ENCODE peak calls at places on chromosomes 12 and 14, in five cellular contexts. R is neural progenitor cell, G is IMR-90, M is GM23248, S is GM23338. V is an unnamed sample.
A peak's percentile ranks its signal among the peaks of the same experiment; 100 is the strongest.

GRCh38 chr12:51926718-51927117 is 19.4 kb downstream of the ACVRL1 start:
- DNase-seq in G (peak; percentile 42), S (peak; percentile 74), R (no peak), M (peak; percentile 65), V (no peak)

GRCh38 chr14:63542231-63542999 is 762 bp downstream of the PPP2R5E start:
- DNase-seq in S (peak; percentile 67), R (peak; percentile 73), G (no peak), M (peak; percentile 65), V (peak; percentile 35)

GRCh38 chr14:34692348-34692747 is 22.0 kb downstream of the CFL2 start:
- DNase-seq in S (no peak), M (peak; percentile 47), R (no peak), G (no peak), V (no peak)

GRCh38 chr12:69046372-69046771 is 113.4 kb upstream of the CPM start:
- DNase-seq in G (no peak), M (no peak), S (no peak), R (no peak), V (no peak)

GRCh38 chr14:103206023-103206481 is 82.8 kb downstream of the TNFAIP2 start:
- DNase-seq in G (no peak), R (no peak), S (no peak), M (peak; percentile 69), V (no peak)

GRCh38 chr12:98456583-98457573 is 58.5 kb upstream of the TMPO start:
- DNase-seq in S (peak; percentile 77), R (peak; percentile 78), G (peak; percentile 21), M (peak; percentile 86), V (peak; percentile 92)

GRCh38 chr14:104112609-104113571 is 25.5 kb upstream of the KIF26A start:
- DNase-seq in R (no peak), M (no peak), S (no peak), G (no peak), V (no peak)

GRCh38 chr14:37618498-37619041 is 23.1 kb downstream of the TTC6 start:
- DNase-seq in M (no peak), G (no peak), S (no peak), R (no peak), V (no peak)

GRCh38 chr12:47367912-47368537 is 288.3 kb upstream of the AMIGO2 start:
- DNase-seq in S (no peak), G (no peak), R (no peak), M (no peak), V (no peak)

GRCh38 chr14:77316872-77317271 is 3.8 kb downstream of the POMT2 start:
- DNase-seq in S (no peak), M (no peak), R (no peak), G (no peak), V (no peak)

GRCh38 chr14:59677771-59678211 is 101.2 kb upstream of the CCDC175 start:
- DNase-seq in M (peak; percentile 49), G (peak; percentile 20), S (no peak), R (no peak), V (no peak)

GRCh38 chr12:52082988-52083637 is 3.6 kb downstream of the SMIM41 start:
- DNase-seq in S (peak; percentile 78), G (peak; percentile 71), R (peak; percentile 79), M (peak; percentile 78), V (no peak)

GRCh38 chr12:64236549-64236948 is 14.5 kb upstream of the KICS2 start:
- DNase-seq in G (peak; percentile 19), R (no peak), M (peak; percentile 33), S (peak; percentile 22), V (no peak)

GRCh38 chr12:71128191-71128590 is 29.6 kb downstream of the TSPAN8 start:
- DNase-seq in R (peak; percentile 6), S (peak; percentile 10), G (no peak), M (no peak), V (no peak)

GRCh38 chr12:108600702-108601007 is 2.8 kb upstream of the TMEM119 start:
- DNase-seq in G (no peak), R (no peak), S (no peak), M (no peak), V (no peak)

GRCh38 chr12:20695232-20695631 is at the start of gene SLCO1C1:
- DNase-seq in S (peak; percentile 57), R (peak; percentile 49), G (no peak), M (no peak), V (no peak)

GRCh38 chr12:105741786-105742566 is 396.8 kb downstream of the NUAK1 start:
- DNase-seq in S (no peak), M (peak; percentile 99), G (peak; percentile 83), R (no peak), V (no peak)

GRCh38 chr14:105173901-105174894 is 5.6 kb upstream of the JAG2 start:
- DNase-seq in S (no peak), G (no peak), M (no peak), R (no peak), V (peak; percentile 89)

GRCh38 chr14:55843718-55844403 is 263.9 kb downstream of the KTN1 start:
- DNase-seq in M (peak; percentile 38), G (peak; percentile 14), S (no peak), R (no peak), V (no peak)
- H3K4me1 ChIP-seq in M (peaks cover 23% of the 10 kb centered on the region), G (peaks cover 12% of the 10 kb centered on the region), S (no peaks in the 10 kb centered on the region), R (no peaks in the 10 kb centered on the region), V (no peaks in the 10 kb centered on the region)

GRCh38 chr12:88559772-88560171 is 20.5 kb downstream of the KITLG start:
- DNase-seq in R (no peak), S (no peak), G (no peak), M (no peak), V (no peak)
- H3K4me1 ChIP-seq in R (peaks cover 9% of the 10 kb centered on the region), S (no peaks in the 10 kb centered on the region), G (peaks cover 7% of the 10 kb centered on the region), M (peaks cover 39% of the 10 kb centered on the region), V (peaks cover 13% of the 10 kb centered on the region)

GRCh38 chr12:107287436-107288413 is 194.4 kb upstream of the CRY1 start:
- DNase-seq in M (peak; percentile 12), S (no peak), R (no peak), G (peak; percentile 23), V (no peak)

GRCh38 chr12:107283652-107284051 is 190.3 kb upstream of the CRY1 start:
- DNase-seq in G (no peak), M (no peak), S (no peak), R (no peak), V (no peak)

GRCh38 chr12:107282628-107283027 is 189.3 kb upstream of the CRY1 start:
- DNase-seq in G (no peak), R (no peak), M (no peak), S (no peak), V (no peak)

GRCh38 chr12:107291018-107291417 is 197.7 kb upstream of the CRY1 start:
- DNase-seq in G (no peak), M (no peak), R (no peak), S (no peak), V (no peak)

DNA sequence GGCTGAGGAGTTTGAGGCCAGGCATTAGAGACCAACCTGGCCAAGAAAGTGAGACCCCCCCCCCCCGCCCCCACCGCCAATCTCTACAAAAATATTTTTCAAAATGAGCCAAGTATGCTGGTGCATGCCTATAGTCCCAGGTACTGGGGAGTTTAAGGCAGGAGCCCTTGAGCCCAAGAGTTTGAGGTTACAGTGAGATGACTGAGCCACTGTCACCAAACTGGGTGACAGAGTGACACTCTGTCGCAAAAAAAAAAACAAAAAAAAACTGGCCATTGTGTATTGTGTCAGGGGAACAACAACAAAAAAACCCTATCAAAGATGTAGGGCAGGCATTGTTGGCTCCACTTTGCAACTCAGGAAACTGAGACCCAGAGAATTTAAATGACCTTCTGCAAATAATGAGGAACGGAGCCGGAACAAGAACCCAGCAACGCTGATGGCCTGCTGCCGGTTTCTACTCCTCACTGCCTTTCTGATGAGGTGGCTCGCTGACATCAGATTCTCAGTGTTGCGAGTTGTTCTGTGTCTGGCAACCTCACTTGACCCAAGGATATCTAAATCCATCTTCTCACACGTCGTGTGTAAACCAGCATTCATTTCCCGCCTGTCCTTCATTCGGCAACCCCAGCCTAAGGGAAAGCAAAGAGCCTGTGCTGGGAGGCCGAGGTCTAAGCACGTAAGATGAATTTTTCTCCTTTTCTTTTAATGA is 195.2 kb upstream of the CRY1 start:
- DNase-seq in R (no peak), S (no peak), G (no peak), M (no peak), V (no peak)
- H3K4me1 ChIP-seq in R (no peaks in the 10 kb centered on the region), S (no peaks in the 10 kb centered on the region), G (peaks cover 2% of the 10 kb centered on the region), M (no peaks in the 10 kb centered on the region), V (no peaks in the 10 kb centered on the region)

GRCh38 chr14:68606644-68607043 is 186.2 kb downstream of the ZFP36L1 start:
- DNase-seq in G (no peak), M (no peak), S (no peak), R (no peak), V (no peak)

GRCh38 chr14:68607081-68607851 is 185.6 kb downstream of the ZFP36L1 start:
- DNase-seq in G (peak; percentile 64), R (peak; percentile 41), S (peak; percentile 59), M (peak; percentile 31), V (no peak)

GRCh38 chr14:68609012-68609411 is 183.9 kb downstream of the ZFP36L1 start:
- DNase-seq in G (no peak), R (no peak), M (no peak), S (no peak), V (no peak)

GRCh38 chr14:68607852-68608232 is 185.0 kb downstream of the ZFP36L1 start:
- DNase-seq in G (no peak), S (no peak), M (no peak), R (no peak), V (no peak)

DNA sequence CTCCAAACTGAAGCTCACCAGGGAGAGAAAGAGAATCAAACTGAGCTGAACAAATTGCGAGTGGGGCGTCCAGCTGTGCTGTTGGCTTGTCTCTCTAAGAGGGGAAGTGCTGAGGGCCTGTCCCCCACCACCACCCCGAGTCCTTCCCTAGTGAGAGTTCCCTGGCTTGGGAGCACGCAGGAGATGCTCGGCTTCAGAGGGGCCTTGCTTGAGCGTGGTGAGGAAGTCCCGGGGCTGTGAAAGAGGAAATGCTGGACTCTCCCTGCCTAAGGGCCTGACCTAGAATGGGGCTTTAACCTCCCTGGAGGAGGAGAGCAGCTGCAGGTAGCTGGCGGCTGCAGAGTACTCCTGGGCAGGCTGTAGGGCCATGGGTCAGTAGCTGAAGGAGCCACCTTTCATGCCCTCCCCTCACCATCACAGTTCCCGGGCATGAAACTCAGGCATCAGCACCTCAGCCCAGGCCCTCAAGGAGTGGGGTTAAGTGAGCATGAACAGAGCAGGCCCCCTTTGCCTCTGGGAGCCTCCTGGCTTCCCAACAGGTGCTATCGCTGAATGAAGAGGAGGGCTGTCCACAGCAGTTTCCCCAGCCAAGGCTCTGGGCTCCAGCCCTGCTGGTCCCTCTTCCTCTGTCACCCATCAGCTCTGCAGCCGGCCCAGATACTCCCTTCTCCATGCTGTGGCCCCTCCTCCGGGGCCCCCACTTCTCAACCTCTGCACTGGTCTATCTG is 184.5 kb downstream of the ZFP36L1 start:
- DNase-seq in M (no peak), G (no peak), R (no peak), S (no peak), V (no peak)
- H3K4me1 ChIP-seq in M (no peaks in the 10 kb centered on the region), G (peaks cover 25% of the 10 kb centered on the region), R (peaks cover 42% of the 10 kb centered on the region), S (peaks cover 10% of the 10 kb centered on the region), V (peaks cover 36% of the 10 kb centered on the region)

GRCh38 chr12:103021538-103022218 is 64.2 kb downstream of the ASCL1 start:
- DNase-seq in G (no peak), M (no peak), R (no peak), S (no peak), V (no peak)
- H3K4me1 ChIP-seq in G (no peaks in the 10 kb centered on the region), M (no peaks in the 10 kb centered on the region), R (no peaks in the 10 kb centered on the region), S (no peaks in the 10 kb centered on the region), V (no peaks in the 10 kb centered on the region)

GRCh38 chr14:80714489-80714888 is 227.0 kb downstream of the CEP128 start:
- DNase-seq in G (no peak), M (no peak), S (no peak), R (no peak), V (no peak)
- H3K4me1 ChIP-seq in G (peaks cover 2% of the 10 kb centered on the region), M (no peaks in the 10 kb centered on the region), S (no peaks in the 10 kb centered on the region), R (no peaks in the 10 kb centered on the region), V (no peaks in the 10 kb centered on the region)